ENCODE peak calls at places on chromosomes 5 and 9, in nine cellular contexts. One of them, this sample, is unnamed.

GRCh38 chr9:109629615-109630014 is 131.5 kb upstream of the PTPN3 start:
- DNase-seq in T-cell: no peak
- DNase-seq in iPS-NIHi11: no peak
- DNase-seq in left lobe of liver: no peak
- DNase-seq in stimulated activated CD4-positive, alpha-beta T cell treated with anti-CD3 and anti-CD28 coated beads, TNF-alpha, amount 100 ng/mL, for 1 hour: no peak
- DNase-seq in nucleus accumbens: no peak
- DNase-seq in GM04503: no peak
- DNase-seq in right atrium auricular region: no peak
- DNase-seq in CD4-positive, alpha-beta T cell: no peak
- DNase-seq in this sample: no peak

GRCh38 chr5:132837868-132838267 is 7.4 kb upstream of the SHROOM1 start:
- DNase-seq in T-cell: no peak
- DNase-seq in iPS-NIHi11: no peak
- DNase-seq in left lobe of liver: peak
- DNase-seq in stimulated activated CD4-positive, alpha-beta T cell treated with anti-CD3 and anti-CD28 coated beads, TNF-alpha, amount 100 ng/mL, for 1 hour: no peak
- DNase-seq in nucleus accumbens: no peak
- DNase-seq in GM04503: no peak
- DNase-seq in right atrium auricular region: peak
- DNase-seq in CD4-positive, alpha-beta T cell: no peak
- DNase-seq in this sample: no peak

GRCh38 chr5:61286446-61287132 is 45.5 kb upstream of the ZSWIM6 start:
- DNase-seq in T-cell: no peak
- DNase-seq in iPS-NIHi11: no peak
- DNase-seq in left lobe of liver: no peak
- DNase-seq in stimulated activated CD4-positive, alpha-beta T cell treated with anti-CD3 and anti-CD28 coated beads, TNF-alpha, amount 100 ng/mL, for 1 hour: no peak
- DNase-seq in nucleus accumbens: no peak
- DNase-seq in GM04503: no peak
- DNase-seq in right atrium auricular region: no peak
- DNase-seq in CD4-positive, alpha-beta T cell: no peak
- DNase-seq in this sample: peak

GRCh38 chr5:115758356-115758755 is 58.1 kb downstream of the CDO1 start:
- DNase-seq in T-cell: no peak
- DNase-seq in iPS-NIHi11: no peak
- DNase-seq in left lobe of liver: no peak
- DNase-seq in stimulated activated CD4-positive, alpha-beta T cell treated with anti-CD3 and anti-CD28 coated beads, TNF-alpha, amount 100 ng/mL, for 1 hour: no peak
- DNase-seq in nucleus accumbens: no peak
- DNase-seq in GM04503: no peak
- DNase-seq in right atrium auricular region: no peak
- DNase-seq in CD4-positive, alpha-beta T cell: no peak
- DNase-seq in this sample: no peak

GRCh38 chr5:39517800-39518199 is 93.0 kb upstream of the DAB2 start:
- DNase-seq in T-cell: no peak
- DNase-seq in iPS-NIHi11: no peak
- DNase-seq in left lobe of liver: no peak
- DNase-seq in stimulated activated CD4-positive, alpha-beta T cell treated with anti-CD3 and anti-CD28 coated beads, TNF-alpha, amount 100 ng/mL, for 1 hour: no peak
- DNase-seq in nucleus accumbens: no peak
- DNase-seq in GM04503: peak
- DNase-seq in right atrium auricular region: no peak
- DNase-seq in CD4-positive, alpha-beta T cell: no peak
- DNase-seq in this sample: peak

GRCh38 chr5:149141957-149142851 is 911 bp downstream of the ABLIM3 start:
- DNase-seq in T-cell: no peak
- DNase-seq in iPS-NIHi11: peak
- DNase-seq in left lobe of liver: peak
- DNase-seq in stimulated activated CD4-positive, alpha-beta T cell treated with anti-CD3 and anti-CD28 coated beads, TNF-alpha, amount 100 ng/mL, for 1 hour: no peak
- DNase-seq in nucleus accumbens: peak
- DNase-seq in GM04503: no peak
- DNase-seq in right atrium auricular region: peak
- DNase-seq in CD4-positive, alpha-beta T cell: no peak
- DNase-seq in this sample: no peak

GRCh38 chr5:97098864-97099454 is 43.5 kb downstream of the LIX1 start:
- DNase-seq in T-cell: no peak
- DNase-seq in iPS-NIHi11: no peak
- DNase-seq in left lobe of liver: no peak
- DNase-seq in stimulated activated CD4-positive, alpha-beta T cell treated with anti-CD3 and anti-CD28 coated beads, TNF-alpha, amount 100 ng/mL, for 1 hour: no peak
- DNase-seq in nucleus accumbens: no peak
- DNase-seq in GM04503: no peak
- DNase-seq in right atrium auricular region: no peak
- DNase-seq in CD4-positive, alpha-beta T cell: no peak
- DNase-seq in this sample: no peak

GRCh38 chr5:132020568-132021339 is 9.3 kb upstream of the ACSL6 start:
- DNase-seq in T-cell: no peak
- DNase-seq in iPS-NIHi11: no peak
- DNase-seq in left lobe of liver: no peak
- DNase-seq in stimulated activated CD4-positive, alpha-beta T cell treated with anti-CD3 and anti-CD28 coated beads, TNF-alpha, amount 100 ng/mL, for 1 hour: no peak
- DNase-seq in nucleus accumbens: no peak
- DNase-seq in GM04503: no peak
- DNase-seq in right atrium auricular region: no peak
- DNase-seq in CD4-positive, alpha-beta T cell: no peak
- DNase-seq in this sample: no peak

GRCh38 chr5:119288364-119289047 is 67.3 kb upstream of the TNFAIP8 start:
- DNase-seq in T-cell: no peak
- DNase-seq in iPS-NIHi11: no peak
- DNase-seq in left lobe of liver: no peak
- DNase-seq in stimulated activated CD4-positive, alpha-beta T cell treated with anti-CD3 and anti-CD28 coated beads, TNF-alpha, amount 100 ng/mL, for 1 hour: no peak
- DNase-seq in nucleus accumbens: no peak
- DNase-seq in GM04503: no peak
- DNase-seq in right atrium auricular region: no peak
- DNase-seq in CD4-positive, alpha-beta T cell: no peak
- DNase-seq in this sample: peak

This sample was measured in GM04504.